ENCODE peak calls at places on chromosomes 11 and 22, in four cellular contexts. One of them, this sample, is unnamed.

GRCh38 chr11:117459121-117459978 is 131.7 kb downstream of the CEP164 start:
- DNase-seq in NCI-H1694 treated with DMSO at 0.1 percent for 48 hours: no peak
- DNase-seq in RWPE2: no peak
- DNase-seq in stimulated activated CD4-positive, alpha-beta T cell treated with anti-CD3 and anti-CD28 coated beads, TNF-alpha, amount 100 ng/mL, for 48 hours: no peak
- DNase-seq in this sample: no peak

GRCh38 chr22:20155330-20156041 is 4.6 kb upstream of the CCDC188 start:
- DNase-seq in NCI-H1694 treated with DMSO at 0.1 percent for 48 hours: peak; percentile 55
- DNase-seq in RWPE2: no peak
- DNase-seq in stimulated activated CD4-positive, alpha-beta T cell treated with anti-CD3 and anti-CD28 coated beads, TNF-alpha, amount 100 ng/mL, for 48 hours: no peak
- DNase-seq in this sample: no peak

GRCh38 chr11:107243929-107244328 is 213.7 kb downstream of the CWF19L2 start:
- DNase-seq in NCI-H1694 treated with DMSO at 0.1 percent for 48 hours: no peak
- DNase-seq in RWPE2: no peak
- DNase-seq in stimulated activated CD4-positive, alpha-beta T cell treated with anti-CD3 and anti-CD28 coated beads, TNF-alpha, amount 100 ng/mL, for 48 hours: no peak
- DNase-seq in this sample: no peak

GRCh38 chr22:25484498-25484897 is 80.0 kb upstream of the GRK3 start:
- DNase-seq in NCI-H1694 treated with DMSO at 0.1 percent for 48 hours: no peak
- DNase-seq in RWPE2: no peak
- DNase-seq in stimulated activated CD4-positive, alpha-beta T cell treated with anti-CD3 and anti-CD28 coated beads, TNF-alpha, amount 100 ng/mL, for 48 hours: no peak
- DNase-seq in this sample: no peak

GRCh38 chr22:47300698-47301405 is 538.4 kb downstream of the TBC1D22A start:
- DNase-seq in NCI-H1694 treated with DMSO at 0.1 percent for 48 hours: no peak
- DNase-seq in RWPE2: peak; percentile 38
- DNase-seq in stimulated activated CD4-positive, alpha-beta T cell treated with anti-CD3 and anti-CD28 coated beads, TNF-alpha, amount 100 ng/mL, for 48 hours: no peak
- DNase-seq in this sample: peak; percentile 73

GRCh38 chr11:78291754-78292108 is 103.0 kb downstream of the USP35 start:
- DNase-seq in NCI-H1694 treated with DMSO at 0.1 percent for 48 hours: no peak
- DNase-seq in RWPE2: no peak
- DNase-seq in stimulated activated CD4-positive, alpha-beta T cell treated with anti-CD3 and anti-CD28 coated beads, TNF-alpha, amount 100 ng/mL, for 48 hours: no peak
- DNase-seq in this sample: no peak

GRCh38 chr22:27220349-27220748 is 563.0 kb downstream of the MIAT start:
- DNase-seq in NCI-H1694 treated with DMSO at 0.1 percent for 48 hours: no peak
- DNase-seq in RWPE2: no peak
- DNase-seq in stimulated activated CD4-positive, alpha-beta T cell treated with anti-CD3 and anti-CD28 coated beads, TNF-alpha, amount 100 ng/mL, for 48 hours: no peak
- DNase-seq in this sample: no peak

GRCh38 chr11:103433380-103433779 is 324.2 kb downstream of the DYNC2H1 start:
- DNase-seq in NCI-H1694 treated with DMSO at 0.1 percent for 48 hours: no peak
- DNase-seq in RWPE2: no peak
- DNase-seq in stimulated activated CD4-positive, alpha-beta T cell treated with anti-CD3 and anti-CD28 coated beads, TNF-alpha, amount 100 ng/mL, for 48 hours: no peak
- DNase-seq in this sample: no peak

GRCh38 chr22:39528681-39529486 is 3.7 kb downstream of the RPS19BP1 start:
- DNase-seq in NCI-H1694 treated with DMSO at 0.1 percent for 48 hours: peak; percentile 81
- DNase-seq in RWPE2: peak; percentile 86
- DNase-seq in stimulated activated CD4-positive, alpha-beta T cell treated with anti-CD3 and anti-CD28 coated beads, TNF-alpha, amount 100 ng/mL, for 48 hours: peak; percentile 80
- DNase-seq in this sample: peak; percentile 95

GRCh38 chr11:95318459-95318858 is 87.5 kb upstream of the SESN3 start:
- DNase-seq in NCI-H1694 treated with DMSO at 0.1 percent for 48 hours: no peak
- DNase-seq in RWPE2: no peak
- DNase-seq in stimulated activated CD4-positive, alpha-beta T cell treated with anti-CD3 and anti-CD28 coated beads, TNF-alpha, amount 100 ng/mL, for 48 hours: no peak
- DNase-seq in this sample: no peak